ENCODE peak calls at places on chromosomes 13 and 19, in ten cellular contexts. Q is cardiac muscle cell; U is neuronal stem cell; Y is ovary; K is colonic mucosa; C is naive thymus-derived CD4-positive, alpha-beta T cell; O is A549; G is neural progenitor cell; P is ascending aorta; E is testis. D is an unnamed sample.

GRCh38 chr19:50817941-50818858 is 5.4 kb downstream of the KLK1 start:
- DNase-seq in C (no peak), U (peak; percentile 76), K (peak; percentile 93), G (peak; percentile 92), Y (no peak), O (peak; percentile 95), Q (peak; percentile 81), E (peak; percentile 55), P (no peak), D (no peak)

GRCh38 chr19:5514001-5514400 is 53.8 kb downstream of the TINCR start:
- DNase-seq in G (no peak), U (no peak), O (no peak), E (no peak), C (no peak), K (no peak), Q (no peak), Y (no peak), P (no peak), D (no peak)

GRCh38 chr13:37870895-37871550 is 1.5 kb upstream of the TRPC4 start:
- DNase-seq in Y (no peak), O (no peak), P (no peak), U (no peak), G (peak; percentile 61), E (no peak), Q (no peak), K (no peak), C (no peak), D (no peak)

GRCh38 chr19:18119243-18120105 is 21.9 kb downstream of the MAST3 start:
- DNase-seq in Y (no peak), Q (no peak), P (no peak), U (no peak), E (no peak), C (peak; percentile 73), K (no peak), G (no peak), O (no peak), D (no peak)

GRCh38 chr19:38849746-38850230 is at the start of gene HNRNPL:
- DNase-seq in K (peak; percentile 99), G (no peak), Q (no peak), P (no peak), O (no peak), Y (no peak), U (no peak), C (peak; percentile 100), E (no peak), D (no peak)

GRCh38 chr19:29810504-29810871 is 1.3 kb upstream of the CCNE1 start:
- DNase-seq in E (peak; percentile 59), Y (peak; percentile 43), P (no peak), G (no peak), Q (peak; percentile 32), O (no peak), K (peak; percentile 21), C (peak; percentile 25), U (no peak), D (no peak)

GRCh38 chr19:19257137-19257536 is 16.0 kb downstream of the TM6SF2 start:
- DNase-seq in Q (no peak), E (no peak), K (no peak), U (no peak), C (no peak), O (no peak), G (no peak), Y (no peak), P (no peak), D (no peak)

GRCh38 chr13:63680704-63681103 is 2265.1 kb upstream of the PCDH20 start:
- DNase-seq in G (peak; percentile 9), Y (no peak), K (no peak), E (no peak), O (no peak), Q (no peak), P (no peak), C (no peak), U (no peak), D (no peak)

GRCh38 chr13:73061478-73062275 is 2.9 kb downstream of the KLF5 start:
- DNase-seq in E (no peak), O (no peak), G (no peak), Y (no peak), C (no peak), K (peak; percentile 60), Q (no peak), P (no peak), U (no peak), D (no peak)

GRCh38 chr19:4403005-4403761 is 743 bp downstream of the CHAF1A start:
- DNase-seq in Q (no peak), O (no peak), G (peak; percentile 40), U (no peak), P (no peak), K (peak; percentile 34), E (no peak), Y (peak; percentile 61), C (no peak), D (no peak)

GRCh38 chr13:81318231-81319019 is 977.5 kb upstream of the SPRY2 start:
- DNase-seq in C (no peak), Q (no peak), U (no peak), E (no peak), G (no peak), Y (no peak), K (no peak), P (no peak), O (no peak), D (no peak)

GRCh38 chr19:33301011-33301899 is 1.1 kb downstream of the CEBPA start:
- DNase-seq in Q (peak; percentile 40), C (no peak), O (no peak), U (no peak), P (no peak), Y (peak; percentile 34), G (peak; percentile 59), K (no peak), E (no peak), D (no peak)

GRCh38 chr19:58346961-58347929 is 6.0 kb downstream of the A1BG start:
- DNase-seq in Q (peak; percentile 91), C (peak; percentile 69), P (no peak), O (peak; percentile 65), K (peak; percentile 37), G (peak; percentile 89), Y (no peak), U (peak; percentile 73), E (peak; percentile 65), D (peak; percentile 71)

GRCh38 chr13:40230833-40231266 is 435.6 kb downstream of the FOXO1 start:
- DNase-seq in G (no peak), Y (no peak), O (no peak), P (no peak), C (no peak), K (no peak), Q (no peak), E (no peak), U (no peak), D (peak; percentile 60)

GRCh38 chr13:30934381-30934780 is 1.9 kb downstream of the TEX26 start:
- DNase-seq in Y (no peak), K (no peak), E (no peak), G (peak; percentile 48), U (no peak), P (no peak), Q (peak; percentile 30), C (no peak), O (no peak), D (no peak)

GRCh38 chr13:23825179-23825578 is 64.0 kb downstream of the MIPEP start:
- DNase-seq in P (no peak), K (no peak), Q (no peak), G (no peak), C (no peak), E (no peak), O (no peak), Y (no peak), U (no peak), D (no peak)

GRCh38 chr13:97222934-97223710 is 989 bp downstream of the MBNL2 start:
- DNase-seq in U (peak; percentile 31), Y (no peak), E (no peak), K (no peak), G (peak; percentile 45), Q (no peak), O (no peak), C (peak; percentile 13), P (no peak), D (peak; percentile 16)

DNA sequence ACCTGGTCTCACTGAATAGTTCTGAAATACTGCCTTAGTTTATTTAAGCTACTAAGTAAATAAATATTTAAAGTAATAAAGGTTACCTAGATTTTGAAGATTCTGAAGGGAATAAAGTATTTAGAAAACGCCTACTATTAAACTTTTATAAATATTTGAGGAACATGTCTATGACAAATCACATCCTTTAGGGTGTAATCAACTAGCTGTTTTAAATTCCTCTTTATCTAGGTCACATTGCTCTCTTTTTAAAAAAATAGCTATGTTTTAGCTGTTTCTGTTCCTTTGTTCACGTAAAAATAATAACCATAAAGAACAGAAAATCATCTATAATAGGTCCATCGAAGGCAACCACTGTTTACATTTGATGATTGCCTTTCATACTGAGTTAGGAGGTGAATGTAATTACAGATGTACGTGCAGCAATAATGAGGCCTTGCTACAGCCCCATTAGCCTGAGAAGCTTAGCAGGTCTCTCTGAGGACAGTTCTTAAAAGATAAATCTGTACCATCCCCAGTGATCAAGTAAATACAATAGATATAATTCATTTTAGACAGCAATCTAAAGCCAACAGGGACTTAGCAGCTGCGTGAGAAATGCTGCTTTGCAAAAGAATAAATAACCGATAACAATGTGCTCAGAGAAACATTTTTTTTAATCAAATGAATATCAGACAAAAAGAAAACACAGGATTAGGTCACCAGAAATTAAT is 449.5 kb downstream of the LIG4 start:
- DNase-seq in U (no peak), Q (no peak), C (no peak), G (no peak), K (no peak), Y (no peak), P (no peak), E (no peak), O (no peak), D (no peak)
- H3K4me3 ChIP-seq in U (no peak overlapping the region), Q (no peak overlapping the region), C (no peak overlapping the region), G (no peak overlapping the region), K (no peak overlapping the region), Y (no peak overlapping the region), P (no peak overlapping the region), E (no peak overlapping the region), O (no peak overlapping the region), D (no peak overlapping the region)

DNA sequence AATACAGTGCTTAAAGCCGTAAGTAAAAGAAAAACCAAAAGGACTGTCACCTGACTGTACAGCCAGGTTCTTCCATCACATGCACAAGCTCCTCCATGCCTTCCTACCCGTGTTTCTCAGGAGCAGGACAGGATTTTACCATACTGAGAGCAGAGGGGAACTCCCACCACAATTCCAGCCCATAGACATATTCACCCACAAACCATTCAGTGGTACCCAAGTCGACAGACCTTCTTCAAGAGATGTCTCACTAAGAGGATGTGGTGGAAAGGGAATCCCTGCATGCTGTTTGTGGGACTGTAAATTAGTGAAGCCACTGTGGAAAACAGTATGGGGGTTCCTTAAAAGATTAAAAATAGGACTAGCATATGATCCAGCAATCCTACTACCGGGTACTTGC is 66.9 kb upstream of the DOCK9 start:
- DNase-seq in K (no peak), Q (no peak), Y (no peak), P (no peak), U (no peak), G (no peak), C (no peak), E (no peak), O (no peak), D (no peak)
- H3K4me1 ChIP-seq in K (peaks cover 8% of the 10 kb centered on the region), Q (no peaks in the 10 kb centered on the region), Y (peaks cover 7% of the 10 kb centered on the region), P (no peaks in the 10 kb centered on the region), U (no peaks in the 10 kb centered on the region), G (peaks cover 4% of the 10 kb centered on the region), C (peaks cover 91% of the 10 kb centered on the region), E (peaks cover 3% of the 10 kb centered on the region), O (peaks cover 29% of the 10 kb centered on the region), D (peaks cover 1% of the 10 kb centered on the region)

GRCh38 chr19:48726573-48726972 is 7.0 kb upstream of the MAMSTR start:
- DNase-seq in Q (no peak), U (no peak), E (no peak), O (no peak), G (no peak), C (peak; percentile 74), K (no peak), Y (no peak), P (no peak), D (no peak)
- H3K27ac ChIP-seq in Q (no peak overlapping the region), U (no peak overlapping the region), E (peak overlapping the region; percentile 43), O (no peak overlapping the region), G (no peak overlapping the region), C (no peak overlapping the region), K (no peak overlapping the region), Y (no peak overlapping the region), P (no peak overlapping the region), D (no peak overlapping the region)

GRCh38 chr19:17026706-17027427 is at the start of gene CPAMD8:
- DNase-seq in C (no peak), G (peak; percentile 70), Y (no peak), U (peak; percentile 43), K (no peak), E (no peak), Q (peak; percentile 26), P (no peak), O (no peak), D (no peak)
- H3K4me3 ChIP-seq in C (peak within 1 kb of the TSS; percentile 48), G (peak within 1 kb of the TSS; percentile 91), Y (no peak within 1 kb of the TSS), U (peak within 1 kb of the TSS; percentile 95), K (peak within 1 kb of the TSS; percentile 11), E (peak within 1 kb of the TSS; percentile 31), Q (peak within 1 kb of the TSS; percentile 41), P (no peak within 1 kb of the TSS), O (peak within 1 kb of the TSS; percentile 38), D (no peak within 1 kb of the TSS)

D was measured in SJCRH30.